ENCODE peak calls at places on chromosomes 2 and 18, in ten cellular contexts. B is A549, Z is body of pancreas, W is prostate gland, L is HepG2, I is endothelial cell of umbilical vein, Y is tibial nerve, H is uterus, F is esophagus squamous epithelium, K is heart left ventricle. S is an unnamed sample.

GRCh38 chr2:65834062-65834461 is 401.7 kb upstream of the SPRED2 start:
- DNase-seq in I (no peak), Z (no peak), F (no peak), Y (no peak), H (no peak), L (no peak), K (no peak), B (no peak), W (no peak), S (no peak)

GRCh38 chr2:201797175-201797840 is 9.0 kb upstream of the CDK15 start:
- DNase-seq in W (no peak), Z (no peak), H (no peak), L (no peak), B (no peak), F (no peak), Y (no peak), K (no peak), I (no peak), S (no peak)

GRCh38 chr2:2324565-2325101 is 6.4 kb downstream of the MYT1L start:
- DNase-seq in H (no peak), I (no peak), F (no peak), Z (no peak), L (no peak), K (no peak), Y (no peak), B (no peak), W (no peak), S (no peak)

GRCh38 chr2:73212448-73213176 is 1.4 kb upstream of the SMYD5 start:
- DNase-seq in Y (peak), K (peak), Z (peak), I (peak), B (peak), W (peak), H (peak), F (peak), L (peak), S (peak)

GRCh38 chr2:121491566-121491965 is 39.1 kb upstream of the RNU4ATAC start:
- DNase-seq in L (no peak), B (no peak), K (no peak), W (no peak), H (no peak), I (no peak), Z (no peak), Y (no peak), F (no peak), S (no peak)

GRCh38 chr2:28021898-28022297 is 131.4 kb downstream of the BABAM2 start:
- DNase-seq in Y (no peak), B (no peak), L (no peak), Z (no peak), I (no peak), H (no peak), W (no peak), K (no peak), F (no peak), S (no peak)

GRCh38 chr2:240989451-240990265 is 8.8 kb upstream of the SNED1 start:
- DNase-seq in B (peak), F (no peak), W (no peak), K (no peak), Y (no peak), Z (peak), H (peak), L (peak), I (peak), S (peak)

GRCh38 chr2:8984855-8985254 is 18.6 kb downstream of the MBOAT2 start:
- DNase-seq in Z (no peak), W (no peak), Y (no peak), K (no peak), B (no peak), F (no peak), H (no peak), I (no peak), L (no peak), S (no peak)

GRCh38 chr2:122255924-122256323 is 500.5 kb downstream of the TSN start:
- DNase-seq in W (no peak), H (no peak), B (no peak), Z (no peak), Y (no peak), F (no peak), L (no peak), I (peak), K (no peak), S (no peak)

GRCh38 chr2:224847961-224848850 is 132.0 kb upstream of the CCDC195 start:
- DNase-seq in W (peak), F (no peak), K (peak), B (peak), L (no peak), H (no peak), Z (peak), Y (peak), I (peak), S (no peak)

GRCh38 chr2:164840458-164840929 is 1.1 kb downstream of the COBLL1 start:
- DNase-seq in B (no peak), Z (peak), K (peak), H (peak), L (peak), W (peak), I (peak), F (no peak), Y (no peak), S (peak)

GRCh38 chr2:110173523-110173922 is 31.3 kb downstream of the NPHP1 start:
- DNase-seq in I (peak), B (peak), Z (no peak), H (no peak), F (no peak), Y (no peak), K (no peak), L (peak), W (no peak), S (no peak)

GRCh38 chr2:183532514-183532913 is 408.3 kb downstream of the NUP35 start:
- DNase-seq in W (no peak), L (no peak), B (no peak), F (no peak), Y (no peak), I (no peak), K (no peak), Z (no peak), H (no peak), S (no peak)

GRCh38 chr2:240304746-240305161 is 130.7 kb upstream of the GPC1 start:
- DNase-seq in I (no peak), W (no peak), F (no peak), K (no peak), B (no peak), Y (no peak), H (no peak), Z (peak), L (no peak), S (no peak)

GRCh38 chr2:222313816-222314215 is 15.0 kb upstream of the PAX3 start:
- DNase-seq in F (no peak), W (no peak), B (no peak), Z (no peak), L (no peak), Y (no peak), I (no peak), K (no peak), H (no peak), S (no peak)

GRCh38 chr2:222318712-222319575 is 20.1 kb upstream of the PAX3 start:
- DNase-seq in L (no peak), Z (peak), I (no peak), F (no peak), K (no peak), W (no peak), H (peak), Y (no peak), B (peak), S (no peak)

GRCh38 chr2:222311978-222312738 is 13.4 kb upstream of the PAX3 start:
- DNase-seq in I (no peak), K (no peak), W (no peak), F (no peak), B (no peak), L (no peak), Y (no peak), H (no peak), Z (no peak), S (no peak)

GRCh38 chr2:222318026-222318711 is 19.4 kb upstream of the PAX3 start:
- DNase-seq in Y (no peak), B (peak), W (peak), H (peak), F (no peak), K (no peak), L (peak), Z (peak), I (peak), S (peak)

GRCh38 chr2:222315443-222316121 is 16.8 kb upstream of the PAX3 start:
- DNase-seq in L (no peak), W (no peak), I (no peak), F (no peak), B (no peak), K (no peak), Y (no peak), H (no peak), Z (no peak), S (no peak)
- TF ChIP-seq CTCF in L (no peak), W (no peak), I (peak), F (no peak), B (peak), K (no peak), Y (no peak), H (no peak), Z (no peak), S (no peak)

GRCh38 chr2:169584005-169584877 is at the start of gene PPIG:
- DNase-seq in Z (peak), B (peak), K (peak), W (peak), I (peak), L (peak), F (peak), H (peak), Y (peak), S (peak)
- TF ChIP-seq POLR2A in Z (peak), B (peak), K (no peak), W (peak), I (peak), L (peak), F (peak), H (peak), Y (peak), S (peak)

DNA sequence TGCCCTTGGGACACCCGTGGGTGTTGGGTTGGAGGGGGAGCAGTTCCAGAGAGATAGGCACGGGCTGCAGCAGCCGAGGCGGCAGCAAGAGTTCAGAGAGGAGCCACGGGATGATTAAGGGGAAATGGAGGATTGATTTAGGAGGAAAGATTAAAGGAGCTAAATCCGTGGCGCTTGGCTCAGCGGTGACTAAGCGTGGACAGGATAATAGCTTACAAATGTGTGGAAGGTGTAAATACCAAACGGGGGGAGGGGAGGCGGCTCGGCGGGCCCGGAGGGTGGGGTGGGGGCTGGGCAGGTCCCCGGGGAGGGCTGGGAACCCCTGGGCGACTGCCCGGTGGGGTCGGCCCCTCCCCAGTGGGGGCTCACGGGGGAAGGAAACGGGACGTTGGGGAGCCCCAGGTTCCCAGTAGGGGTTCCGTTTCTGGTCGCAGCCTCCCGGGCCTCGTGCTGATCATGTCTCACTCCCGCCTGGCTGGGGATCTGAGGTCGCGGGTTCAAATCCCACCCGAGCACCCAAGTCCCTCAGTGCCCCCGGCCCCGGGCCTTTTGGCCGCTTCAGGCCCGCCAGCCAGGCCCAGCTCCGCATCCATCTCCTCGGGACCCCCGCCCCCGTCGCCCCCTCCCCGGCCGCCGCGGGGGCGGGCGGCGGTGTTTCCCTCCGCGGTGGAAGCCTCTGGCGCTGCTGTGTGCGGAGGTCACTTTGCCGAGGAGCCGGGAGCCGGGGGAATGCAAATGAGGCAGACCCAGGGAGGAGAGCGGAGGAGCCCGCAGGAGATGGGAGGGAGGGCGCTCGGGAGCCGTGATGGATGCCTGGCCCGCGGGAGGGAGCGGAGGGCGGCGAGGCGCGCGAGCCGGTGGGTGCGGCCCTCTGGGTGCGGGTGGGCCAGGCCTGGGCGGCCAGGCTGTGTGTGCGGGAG is 8.1 kb downstream of the ASIC4 start:
- DNase-seq in H (peak), W (no peak), Y (no peak), Z (no peak), B (no peak), F (no peak), L (no peak), I (no peak), K (no peak), S (no peak)
- TF ChIP-seq CTCF in H (no peak), W (no peak), Y (no peak), Z (no peak), B (no peak), F (no peak), L (peak), I (no peak), K (no peak), S (no peak)

GRCh38 chr2:53785378-53785777 is 1.4 kb downstream of the ASB3 start:
- DNase-seq in W (no peak), F (no peak), B (no peak), Z (no peak), L (no peak), I (no peak), K (no peak), Y (no peak), H (no peak), S (no peak)

GRCh38 chr2:53787911-53788289 is 1.1 kb downstream of the ERLEC1 start:
- DNase-seq in I (no peak), F (no peak), Z (no peak), L (peak), B (no peak), W (no peak), Y (no peak), K (no peak), H (no peak), S (no peak)

GRCh38 chr2:53787255-53787910 is 539 bp downstream of the ERLEC1 start:
- DNase-seq in H (no peak), F (no peak), I (peak), W (no peak), B (peak), Y (peak), K (no peak), Z (no peak), L (peak), S (no peak)

GRCh38 chr2:53784431-53784830 is 2.3 kb downstream of the ASB3 start:
- DNase-seq in Z (no peak), F (no peak), H (no peak), B (no peak), W (no peak), I (no peak), K (no peak), L (no peak), Y (no peak), S (no peak)

GRCh38 chr2:53786371-53787254 is at the start of the genes ASB3 and ERLEC1:
- DNase-seq in H (peak), Z (peak), B (peak), F (peak), I (peak), W (peak), K (peak), Y (peak), L (peak), S (peak)
- TF ChIP-seq POLR2A in H (peak), Z (peak), B (peak), F (no peak), I (peak), W (peak), K (no peak), Y (peak), L (peak), S (peak)

GRCh38 chr2:96320326-96321229 is 4.5 kb upstream of the ITPRIPL1 start:
- DNase-seq in I (no peak), H (no peak), Y (no peak), K (no peak), F (no peak), Z (no peak), B (no peak), W (no peak), L (no peak), S (no peak)
- TF ChIP-seq CTCF in I (no peak), H (no peak), Y (no peak), K (no peak), F (no peak), Z (no peak), B (no peak), W (no peak), L (no peak), S (no peak)

DNA sequence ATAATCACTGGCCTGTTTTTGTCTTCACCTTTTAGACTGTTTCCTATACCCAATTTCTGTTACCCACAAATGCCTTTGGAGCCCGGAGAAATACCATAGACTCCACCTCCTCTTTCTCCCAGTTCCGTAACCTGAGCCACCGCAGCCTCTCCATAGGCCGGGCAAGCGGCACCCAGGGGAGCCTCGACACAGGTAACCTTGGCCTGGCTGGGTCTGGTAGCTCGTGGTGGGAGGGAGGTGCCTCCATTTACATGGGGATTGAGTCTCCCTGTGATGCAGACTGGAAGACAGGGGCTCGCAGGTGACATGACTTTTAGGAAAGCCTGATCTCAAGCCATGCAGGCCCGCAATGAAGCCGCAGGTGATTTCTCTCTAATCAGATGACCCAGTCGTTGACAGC is 100.6 kb downstream of the CABLES1 start:
- DNase-seq in I (no peak), K (no peak), Y (no peak), W (no peak), Z (no peak), L (no peak), F (no peak), B (no peak), H (no peak), S (no peak)
- TF ChIP-seq POLR2A in I (no peak), K (no peak), Y (no peak), W (no peak), Z (no peak), L (no peak), F (no peak), B (no peak), H (no peak), S (no peak)

GRCh38 chr2:81396417-81397019 is 1092.0 kb upstream of the LRRTM1 start:
- DNase-seq in B (no peak), L (no peak), F (no peak), Z (no peak), Y (no peak), K (no peak), H (no peak), W (no peak), I (no peak), S (no peak)
- TF ChIP-seq CTCF in B (no peak), L (no peak), F (no peak), Z (no peak), Y (no peak), K (no peak), H (no peak), W (no peak), I (no peak), S (no peak)

DNA sequence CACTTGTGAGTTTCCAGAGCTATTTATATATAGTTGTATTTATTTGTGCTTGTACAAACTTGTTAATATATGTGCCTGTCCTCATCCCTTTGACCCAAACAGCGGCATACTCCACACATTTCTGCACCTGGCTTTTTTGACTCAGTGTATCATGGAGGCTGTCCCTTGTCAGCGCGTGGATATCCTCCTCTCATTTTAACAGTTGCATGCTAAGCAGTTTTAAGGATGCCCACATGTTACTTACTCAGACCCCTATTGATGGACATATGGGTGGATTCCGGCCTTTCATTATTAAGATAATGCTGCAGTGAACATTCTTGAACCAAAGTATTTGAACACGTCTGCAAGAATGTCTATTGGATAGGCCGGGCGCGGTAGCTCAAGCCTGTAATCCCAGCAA is 655 bp upstream of the MREG start:
- DNase-seq in H (no peak), I (no peak), L (no peak), Z (no peak), Y (no peak), K (no peak), W (no peak), F (no peak), B (no peak), S (no peak)
- TF ChIP-seq POLR2A in H (no peak), I (no peak), L (no peak), Z (no peak), Y (no peak), K (no peak), W (no peak), F (no peak), B (no peak), S (no peak)

S was measured in right lobe of liver.